ENCODE peak calls at places on chromosomes 2 and 18, in six cellular contexts. One of them, this sample, is unnamed.

GRCh38 chr2:13050764-13051163 is 334.0 kb downstream of the TRIB2 start:
- DNase-seq in HepG2: no peak
- DNase-seq in PC-3: no peak
- DNase-seq in H1: no peak
- DNase-seq in HCT116: no peak
- DNase-seq in GM23248: peak
- DNase-seq in this sample: no peak

GRCh38 chr2:96408631-96409542 is 73.3 kb downstream of the NCAPH start:
- DNase-seq in H1: no peak
- DNase-seq in HCT116: no peak
- DNase-seq in GM23248: peak
- DNase-seq in PC-3: peak
- DNase-seq in HepG2: peak
- DNase-seq in this sample: no peak

GRCh38 chr2:227163998-227164744 is at the start of the genes COL4A3 and COL4A4:
- DNase-seq in HepG2: no peak
- DNase-seq in PC-3: peak
- DNase-seq in HCT116: peak
- DNase-seq in GM23248: peak
- DNase-seq in H1: no peak
- DNase-seq in this sample: peak

GRCh38 chr2:7539760-7540159 is 622.5 kb downstream of the RNF144A start:
- DNase-seq in GM23248: peak
- DNase-seq in PC-3: no peak
- DNase-seq in HepG2: no peak
- DNase-seq in H1: no peak
- DNase-seq in HCT116: no peak
- DNase-seq in this sample: no peak

GRCh38 chr2:217732995-217733394 is 269.8 kb downstream of the TNS1 start:
- DNase-seq in HCT116: no peak
- DNase-seq in PC-3: no peak
- DNase-seq in GM23248: peak
- DNase-seq in HepG2: no peak
- DNase-seq in H1: no peak
- DNase-seq in this sample: no peak

GRCh38 chr2:224221455-224221913 is 180.4 kb downstream of the FAM124B start:
- DNase-seq in PC-3: peak
- DNase-seq in HCT116: no peak
- DNase-seq in GM23248: peak
- DNase-seq in H1: peak
- DNase-seq in HepG2: no peak
- DNase-seq in this sample: peak

GRCh38 chr2:238158807-238159539 is at the start of gene ERFE:
- DNase-seq in H1: no peak
- DNase-seq in HCT116: no peak
- DNase-seq in PC-3: peak
- DNase-seq in HepG2: no peak
- DNase-seq in GM23248: peak
- DNase-seq in this sample: peak

GRCh38 chr2:109157563-109158105 is 28.6 kb downstream of the SH3RF3 start:
- DNase-seq in HepG2: no peak
- DNase-seq in PC-3: no peak
- DNase-seq in HCT116: no peak
- DNase-seq in GM23248: no peak
- DNase-seq in H1: no peak
- DNase-seq in this sample: no peak

GRCh38 chr2:86661333-86661732 is 37.7 kb upstream of the RNF103 start:
- DNase-seq in HCT116: peak
- DNase-seq in H1: no peak
- DNase-seq in PC-3: no peak
- DNase-seq in GM23248: no peak
- DNase-seq in HepG2: no peak
- DNase-seq in this sample: no peak

GRCh38 chr2:27362678-27363420 is 6.3 kb upstream of the GTF3C2 start:
- DNase-seq in H1: no peak
- DNase-seq in PC-3: no peak
- DNase-seq in HepG2: no peak
- DNase-seq in HCT116: no peak
- DNase-seq in GM23248: no peak
- DNase-seq in this sample: no peak

GRCh38 chr2:27583390-27583915 is 611 bp downstream of the ZNF512 start:
- DNase-seq in H1: no peak
- DNase-seq in GM23248: peak
- DNase-seq in PC-3: no peak
- DNase-seq in HepG2: no peak
- DNase-seq in HCT116: no peak
- DNase-seq in this sample: no peak

GRCh38 chr2:217270801-217271121 is 410.9 kb upstream of the TNP1 start:
- DNase-seq in H1: no peak
- DNase-seq in PC-3: no peak
- DNase-seq in HCT116: no peak
- DNase-seq in GM23248: peak
- DNase-seq in HepG2: no peak
- DNase-seq in this sample: no peak

GRCh38 chr2:137952586-137953129 is 11.6 kb upstream of the HNMT start:
- DNase-seq in PC-3: no peak
- DNase-seq in H1: no peak
- DNase-seq in HepG2: no peak
- DNase-seq in HCT116: no peak
- DNase-seq in GM23248: no peak
- DNase-seq in this sample: no peak

GRCh38 chr2:26846881-26847662 is 860 bp upstream of the DPYSL5 start:
- DNase-seq in PC-3: no peak
- DNase-seq in HCT116: no peak
- DNase-seq in GM23248: no peak
- DNase-seq in H1: no peak
- DNase-seq in HepG2: no peak
- DNase-seq in this sample: no peak

GRCh38 chr2:172012688-172013358 is 13.1 kb downstream of the METAP1D start:
- DNase-seq in HepG2: peak
- DNase-seq in GM23248: no peak
- DNase-seq in HCT116: no peak
- DNase-seq in H1: no peak
- DNase-seq in PC-3: no peak
- DNase-seq in this sample: no peak

GRCh38 chr18:26301681-26302080 is 75.4 kb downstream of the TAF4B start:
- DNase-seq in HCT116: no peak
- DNase-seq in HepG2: no peak
- DNase-seq in GM23248: peak
- DNase-seq in H1: no peak
- DNase-seq in PC-3: no peak
- DNase-seq in this sample: no peak

GRCh38 chr18:76410033-76410432 is 85.0 kb downstream of the ZNF516 start:
- DNase-seq in HCT116: no peak
- DNase-seq in H1: no peak
- DNase-seq in GM23248: no peak
- DNase-seq in HepG2: no peak
- DNase-seq in PC-3: no peak
- DNase-seq in this sample: peak

GRCh38 chr2:64222351-64222750 is 78.1 kb upstream of the PELI1 start:
- DNase-seq in H1: no peak
- DNase-seq in HepG2: no peak
- DNase-seq in PC-3: peak
- DNase-seq in HCT116: no peak
- DNase-seq in GM23248: peak
- DNase-seq in this sample: no peak

GRCh38 chr2:96773922-96774321 is 13.2 kb downstream of the CNNM4 start:
- DNase-seq in HCT116: no peak
- DNase-seq in PC-3: no peak
- DNase-seq in GM23248: no peak
- DNase-seq in HepG2: no peak
- DNase-seq in H1: no peak
- DNase-seq in this sample: peak

GRCh38 chr2:108938069-108938710 is 50.8 kb downstream of the EDAR start:
- DNase-seq in GM23248: no peak
- DNase-seq in H1: no peak
- DNase-seq in HCT116: no peak
- DNase-seq in HepG2: no peak
- DNase-seq in PC-3: no peak
- DNase-seq in this sample: no peak

GRCh38 chr2:27096748-27097297 is 10.3 kb downstream of the KHK start:
- DNase-seq in HCT116: no peak
- DNase-seq in HepG2: no peak
- DNase-seq in H1: no peak
- DNase-seq in GM23248: no peak
- DNase-seq in PC-3: no peak
- DNase-seq in this sample: no peak

GRCh38 chr18:35497006-35497333 is 790 bp downstream of the INO80C start:
- DNase-seq in HepG2: no peak
- DNase-seq in HCT116: no peak
- DNase-seq in GM23248: peak
- DNase-seq in PC-3: no peak
- DNase-seq in H1: no peak
- DNase-seq in this sample: no peak

GRCh38 chr2:219433666-219434467 is 776 bp upstream of the SPEG start:
- DNase-seq in H1: peak
- DNase-seq in HepG2: peak
- DNase-seq in HCT116: peak
- DNase-seq in GM23248: peak
- DNase-seq in PC-3: peak
- DNase-seq in this sample: peak

GRCh38 chr2:55111230-55111569 is 60.9 kb upstream of the RTN4 start:
- DNase-seq in H1: no peak
- DNase-seq in HCT116: no peak
- DNase-seq in PC-3: no peak
- DNase-seq in HepG2: no peak
- DNase-seq in GM23248: no peak
- DNase-seq in this sample: no peak

GRCh38 chr2:55107428-55107827 is 57.2 kb upstream of the RTN4 start:
- DNase-seq in GM23248: peak
- DNase-seq in H1: no peak
- DNase-seq in HepG2: no peak
- DNase-seq in PC-3: no peak
- DNase-seq in HCT116: no peak
- DNase-seq in this sample: no peak

GRCh38 chr2:55106148-55106547 is 55.9 kb upstream of the RTN4 start:
- DNase-seq in PC-3: no peak
- DNase-seq in GM23248: peak
- DNase-seq in HCT116: no peak
- DNase-seq in HepG2: no peak
- DNase-seq in H1: no peak
- DNase-seq in this sample: no peak

GRCh38 chr2:55109219-55109891 is 59.1 kb upstream of the RTN4 start:
- DNase-seq in PC-3: peak
- DNase-seq in HCT116: no peak
- DNase-seq in H1: no peak
- DNase-seq in HepG2: peak
- DNase-seq in GM23248: peak
- DNase-seq in this sample: no peak

GRCh38 chr2:55108456-55108855 is 58.2 kb upstream of the RTN4 start:
- DNase-seq in HCT116: no peak
- DNase-seq in GM23248: no peak
- DNase-seq in H1: no peak
- DNase-seq in HepG2: no peak
- DNase-seq in PC-3: no peak
- DNase-seq in this sample: no peak
- H3K9ac ChIP-seq in HCT116: no peak
- H3K9ac ChIP-seq in GM23248: no peak
- H3K9ac ChIP-seq in H1: no peak
- H3K9ac ChIP-seq in HepG2: no peak
- H3K9ac ChIP-seq in PC-3: no peak
- H3K9ac ChIP-seq in this sample: no peak

GRCh38 chr18:12038661-12039417 is 54.8 kb upstream of the ANKRD62 start:
- DNase-seq in HCT116: peak
- DNase-seq in GM23248: peak
- DNase-seq in HepG2: peak
- DNase-seq in H1: peak
- DNase-seq in PC-3: peak
- DNase-seq in this sample: peak
- H3K4me3 ChIP-seq in HCT116: peak
- H3K4me3 ChIP-seq in GM23248: peak
- H3K4me3 ChIP-seq in HepG2: peak
- H3K4me3 ChIP-seq in H1: peak
- H3K4me3 ChIP-seq in PC-3: peak
- H3K4me3 ChIP-seq in this sample: peak

DNA sequence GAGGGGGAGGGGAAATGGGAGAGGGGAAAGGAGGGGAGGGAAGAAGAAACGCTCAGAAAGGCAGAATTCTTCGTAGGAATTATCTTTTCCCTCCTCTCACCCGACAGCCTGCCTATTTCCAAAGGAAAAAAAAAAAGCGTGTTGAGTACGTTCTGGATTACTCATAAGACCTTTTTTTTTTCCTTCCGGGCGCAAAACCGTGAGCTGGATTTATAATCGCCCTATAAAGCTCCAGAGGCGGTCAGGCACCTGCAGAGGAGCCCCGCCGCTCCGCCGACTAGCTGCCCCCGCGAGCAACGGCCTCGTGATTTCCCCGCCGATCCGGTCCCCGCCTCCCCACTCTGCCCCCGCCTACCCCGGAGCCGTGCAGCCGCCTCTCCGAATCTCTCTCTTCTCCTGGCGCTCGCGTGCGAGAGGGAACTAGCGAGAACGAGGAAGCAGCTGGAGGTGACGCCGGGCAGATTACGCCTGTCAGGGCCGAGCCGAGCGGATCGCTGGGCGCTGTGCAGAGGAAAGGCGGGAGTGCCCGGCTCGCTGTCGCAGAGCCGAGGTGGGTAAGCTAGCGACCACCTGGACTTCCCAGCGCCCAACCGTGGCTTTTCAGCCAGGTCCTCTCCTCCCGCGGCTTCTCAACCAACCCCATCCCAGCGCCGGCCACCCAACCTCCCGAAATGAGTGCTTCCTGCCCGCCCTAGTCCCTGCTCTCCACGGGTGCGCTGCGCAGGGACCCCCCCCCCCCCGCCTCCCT is at the start of gene GAD1:
- DNase-seq in HCT116: peak
- DNase-seq in HepG2: peak
- DNase-seq in GM23248: peak
- DNase-seq in PC-3: peak
- DNase-seq in H1: no peak
- DNase-seq in this sample: peak
- H3K9ac ChIP-seq in HCT116: peak
- H3K9ac ChIP-seq in HepG2: no peak
- H3K9ac ChIP-seq in GM23248: peak
- H3K9ac ChIP-seq in PC-3: peak
- H3K9ac ChIP-seq in H1: no peak
- H3K9ac ChIP-seq in this sample: peak

GRCh38 chr18:55337153-55337552 is 250.8 kb downstream of the TCF4 start:
- DNase-seq in HCT116: no peak
- DNase-seq in HepG2: no peak
- DNase-seq in PC-3: no peak
- DNase-seq in H1: no peak
- DNase-seq in GM23248: no peak
- DNase-seq in this sample: no peak

GRCh38 chr18:55339990-55340389 is 248.0 kb downstream of the TCF4 start:
- DNase-seq in HCT116: no peak
- DNase-seq in H1: no peak
- DNase-seq in HepG2: no peak
- DNase-seq in GM23248: no peak
- DNase-seq in PC-3: no peak
- DNase-seq in this sample: no peak

GRCh38 chr18:55340998-55341397 is 247.0 kb downstream of the TCF4 start:
- DNase-seq in GM23248: no peak
- DNase-seq in HepG2: no peak
- DNase-seq in PC-3: no peak
- DNase-seq in H1: no peak
- DNase-seq in HCT116: no peak
- DNase-seq in this sample: no peak

GRCh38 chr18:55338955-55339662 is 248.9 kb downstream of the TCF4 start:
- DNase-seq in PC-3: no peak
- DNase-seq in GM23248: peak
- DNase-seq in H1: no peak
- DNase-seq in HepG2: no peak
- DNase-seq in HCT116: no peak
- DNase-seq in this sample: no peak

GRCh38 chr18:55337908-55338521 is 250.0 kb downstream of the TCF4 start:
- DNase-seq in GM23248: peak
- DNase-seq in H1: no peak
- DNase-seq in HCT116: no peak
- DNase-seq in PC-3: no peak
- DNase-seq in HepG2: no peak
- DNase-seq in this sample: no peak
- H3K4me3 ChIP-seq in GM23248: peak
- H3K4me3 ChIP-seq in H1: no peak
- H3K4me3 ChIP-seq in HCT116: no peak
- H3K4me3 ChIP-seq in PC-3: no peak
- H3K4me3 ChIP-seq in HepG2: no peak
- H3K4me3 ChIP-seq in this sample: no peak